ENCODE peak calls at places on chromosomes 4 and X, in five cellular contexts. One of them, this sample, is unnamed.
A peak's percentile ranks its signal among the peaks of the same experiment; 100 is the strongest.

GRCh38 chrX:65971151-65971550 is 68.7 kb downstream of the VSIG4 start:
- DNase-seq in SK-N-SH: no peak
- DNase-seq in hepatocyte: no peak
- DNase-seq in GM23338: peak; percentile 12
- DNase-seq in PC-3: no peak
- DNase-seq in this sample: no peak

GRCh38 chr4:25953740-25954139 is 39.7 kb downstream of the SMIM20 start:
- DNase-seq in SK-N-SH: no peak
- DNase-seq in GM23338: no peak
- DNase-seq in hepatocyte: no peak
- DNase-seq in PC-3: peak; percentile 77
- DNase-seq in this sample: peak; percentile 70

GRCh38 chr4:11543710-11544109 is 115.0 kb upstream of the HS3ST1 start:
- DNase-seq in PC-3: peak; percentile 73
- DNase-seq in GM23338: no peak
- DNase-seq in SK-N-SH: no peak
- DNase-seq in hepatocyte: no peak
- DNase-seq in this sample: no peak

GRCh38 chrX:134602410-134602809 is 55.9 kb downstream of the PLAC1 start:
- DNase-seq in SK-N-SH: no peak
- DNase-seq in GM23338: no peak
- DNase-seq in PC-3: no peak
- DNase-seq in hepatocyte: no peak
- DNase-seq in this sample: no peak

GRCh38 chr4:118968006-118968405 is 79.4 kb downstream of the SYNPO2 start:
- DNase-seq in SK-N-SH: no peak
- DNase-seq in GM23338: peak; percentile 86
- DNase-seq in PC-3: peak; percentile 21
- DNase-seq in hepatocyte: peak; percentile 51
- DNase-seq in this sample: peak; percentile 75

GRCh38 chrX:8820910-8821527 is 19.8 kb upstream of the FAM9A start:
- DNase-seq in hepatocyte: peak; percentile 12
- DNase-seq in SK-N-SH: no peak
- DNase-seq in PC-3: peak; percentile 45
- DNase-seq in GM23338: peak; percentile 79
- DNase-seq in this sample: peak; percentile 33

GRCh38 chr4:120694973-120695372 is 227.6 kb downstream of the PRDM5 start:
- DNase-seq in GM23338: no peak
- DNase-seq in hepatocyte: peak; percentile 72
- DNase-seq in SK-N-SH: peak; percentile 2
- DNase-seq in PC-3: peak; percentile 82
- DNase-seq in this sample: peak; percentile 49

GRCh38 chrX:114717921-114718320 is 134.0 kb downstream of the HTR2C start:
- DNase-seq in GM23338: peak; percentile 13
- DNase-seq in hepatocyte: peak; percentile 10
- DNase-seq in SK-N-SH: peak; percentile 6
- DNase-seq in PC-3: no peak
- DNase-seq in this sample: no peak

GRCh38 chr4:40395908-40396806 is 61.0 kb downstream of the CHRNA9 start:
- DNase-seq in GM23338: peak; percentile 47
- DNase-seq in SK-N-SH: no peak
- DNase-seq in hepatocyte: peak; percentile 37
- DNase-seq in PC-3: peak; percentile 83
- DNase-seq in this sample: no peak

GRCh38 chr4:18022572-18023039 is 1.1 kb upstream of the LCORL start:
- DNase-seq in hepatocyte: peak; percentile 11
- DNase-seq in SK-N-SH: peak; percentile 6
- DNase-seq in PC-3: no peak
- DNase-seq in GM23338: no peak
- DNase-seq in this sample: peak; percentile 24

GRCh38 chr4:7649741-7650531 is 215.2 kb upstream of the PSAPL1 start:
- DNase-seq in PC-3: peak; percentile 84
- DNase-seq in hepatocyte: no peak
- DNase-seq in GM23338: no peak
- DNase-seq in SK-N-SH: no peak
- DNase-seq in this sample: peak; percentile 84

GRCh38 chrX:150643271-150643670 is 49.9 kb upstream of the MTMR1 start:
- DNase-seq in GM23338: no peak
- DNase-seq in hepatocyte: no peak
- DNase-seq in PC-3: peak; percentile 42
- DNase-seq in SK-N-SH: no peak
- DNase-seq in this sample: peak; percentile 29

GRCh38 chrX:23742693-23743622 is at the start of gene ACOT9:
- DNase-seq in PC-3: peak; percentile 97
- DNase-seq in GM23338: peak; percentile 88
- DNase-seq in SK-N-SH: peak; percentile 92
- DNase-seq in hepatocyte: peak; percentile 93
- DNase-seq in this sample: peak; percentile 96

GRCh38 chrX:1582686-1583437 is 8.5 kb upstream of the AKAP17A start:
- DNase-seq in SK-N-SH: no peak
- DNase-seq in hepatocyte: no peak
- DNase-seq in GM23338: peak; percentile 26
- DNase-seq in PC-3: peak; percentile 70
- DNase-seq in this sample: peak; percentile 25

GRCh38 chr4:132540797-132541196 is 608.3 kb upstream of the PCDH10 start:
- DNase-seq in PC-3: no peak
- DNase-seq in GM23338: no peak
- DNase-seq in hepatocyte: no peak
- DNase-seq in SK-N-SH: no peak
- DNase-seq in this sample: no peak

GRCh38 chr4:153773236-153773690 is 13.4 kb upstream of the RNF175 start:
- DNase-seq in SK-N-SH: no peak
- DNase-seq in hepatocyte: no peak
- DNase-seq in GM23338: peak; percentile 87
- DNase-seq in PC-3: peak; percentile 30
- DNase-seq in this sample: no peak

GRCh38 chrX:39967348-39967747 is 130.4 kb downstream of the BCOR start:
- DNase-seq in GM23338: no peak
- DNase-seq in SK-N-SH: no peak
- DNase-seq in PC-3: peak; percentile 30
- DNase-seq in hepatocyte: no peak
- DNase-seq in this sample: peak; percentile 38

GRCh38 chr4:159242427-159242826 is 139.5 kb downstream of the RAPGEF2 start:
- DNase-seq in PC-3: no peak
- DNase-seq in hepatocyte: no peak
- DNase-seq in GM23338: no peak
- DNase-seq in SK-N-SH: no peak
- DNase-seq in this sample: no peak

GRCh38 chrX:3939967-3940610 is 226.6 kb upstream of the PRKX start:
- DNase-seq in PC-3: peak; percentile 50
- DNase-seq in GM23338: peak; percentile 51
- DNase-seq in hepatocyte: peak; percentile 42
- DNase-seq in SK-N-SH: peak; percentile 38
- DNase-seq in this sample: peak; percentile 37

GRCh38 chr4:152161676-152162330 is 374.1 kb downstream of the FBXW7 start:
- DNase-seq in GM23338: no peak
- DNase-seq in hepatocyte: no peak
- DNase-seq in SK-N-SH: no peak
- DNase-seq in PC-3: peak; percentile 45
- DNase-seq in this sample: peak; percentile 80

GRCh38 chrX:40243699-40244098 is 145.9 kb upstream of the BCOR start:
- DNase-seq in SK-N-SH: peak; percentile 48
- DNase-seq in hepatocyte: no peak
- DNase-seq in GM23338: no peak
- DNase-seq in PC-3: no peak
- DNase-seq in this sample: peak; percentile 9

GRCh38 chr4:88533088-88533790 is 9.7 kb upstream of the PYURF start:
- DNase-seq in hepatocyte: no peak
- DNase-seq in SK-N-SH: no peak
- DNase-seq in GM23338: peak; percentile 54
- DNase-seq in PC-3: peak; percentile 26
- DNase-seq in this sample: peak; percentile 89

GRCh38 chr4:1711055-1711905 is 839 bp downstream of the SLBP start:
- DNase-seq in GM23338: peak; percentile 55
- DNase-seq in hepatocyte: peak; percentile 71
- DNase-seq in SK-N-SH: no peak
- DNase-seq in PC-3: peak; percentile 5
- DNase-seq in this sample: peak; percentile 83
- TF ChIP-seq EZH2phosphoT487 in GM23338: no peak
- TF ChIP-seq EZH2phosphoT487 in hepatocyte: no peak
- TF ChIP-seq EZH2phosphoT487 in SK-N-SH: no peak
- TF ChIP-seq EZH2phosphoT487 in PC-3: no peak
- TF ChIP-seq EZH2phosphoT487 in this sample: no peak

GRCh38 chrX:46647251-46647650 is 73.7 kb downstream of the CHST7 start:
- DNase-seq in GM23338: peak; percentile 7
- DNase-seq in PC-3: no peak
- DNase-seq in SK-N-SH: no peak
- DNase-seq in hepatocyte: no peak
- DNase-seq in this sample: peak; percentile 24

GRCh38 chrX:46653482-46653881 is 79.9 kb downstream of the CHST7 start:
- DNase-seq in PC-3: peak; percentile 48
- DNase-seq in SK-N-SH: peak; percentile 34
- DNase-seq in GM23338: peak; percentile 44
- DNase-seq in hepatocyte: peak; percentile 16
- DNase-seq in this sample: no peak

GRCh38 chrX:46645614-46646013 is 72.0 kb downstream of the CHST7 start:
- DNase-seq in SK-N-SH: no peak
- DNase-seq in PC-3: no peak
- DNase-seq in hepatocyte: no peak
- DNase-seq in GM23338: no peak
- DNase-seq in this sample: no peak

GRCh38 chrX:46649421-46650260 is 76.1 kb downstream of the CHST7 start:
- DNase-seq in GM23338: peak; percentile 71
- DNase-seq in SK-N-SH: peak; percentile 52
- DNase-seq in PC-3: no peak
- DNase-seq in hepatocyte: peak; percentile 11
- DNase-seq in this sample: peak; percentile 42

GRCh38 chrX:46648660-46649059 is 75.1 kb downstream of the CHST7 start:
- DNase-seq in SK-N-SH: no peak
- DNase-seq in PC-3: no peak
- DNase-seq in GM23338: peak; percentile 50
- DNase-seq in hepatocyte: no peak
- DNase-seq in this sample: no peak
- TF ChIP-seq EZH2phosphoT487 in SK-N-SH: no peak
- TF ChIP-seq EZH2phosphoT487 in PC-3: no peak
- TF ChIP-seq EZH2phosphoT487 in GM23338: no peak
- TF ChIP-seq EZH2phosphoT487 in hepatocyte: no peak
- TF ChIP-seq EZH2phosphoT487 in this sample: no peak

DNA sequence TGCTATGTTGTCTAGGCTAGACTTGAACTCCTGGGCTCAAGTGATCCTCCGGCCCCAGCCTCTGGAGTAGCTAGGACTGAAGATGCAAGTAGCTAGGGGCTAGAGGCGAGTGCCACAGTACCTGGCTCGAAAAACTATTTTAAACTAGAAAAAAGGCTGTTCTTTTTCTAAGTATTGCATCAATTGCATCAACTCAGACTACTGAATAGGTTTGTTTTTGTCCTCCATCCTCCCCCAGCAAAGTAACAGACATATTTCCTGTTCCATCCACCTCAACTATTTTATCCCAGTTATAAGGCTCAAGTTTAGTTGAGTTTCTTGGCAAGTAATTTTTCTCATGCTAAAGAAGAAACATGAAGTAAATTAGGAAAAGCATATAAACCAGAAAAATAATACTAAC is 4.1 kb downstream of the SH3RF1 start:
- DNase-seq in PC-3: no peak
- DNase-seq in hepatocyte: no peak
- DNase-seq in GM23338: no peak
- DNase-seq in SK-N-SH: no peak
- DNase-seq in this sample: peak; percentile 46
- TF ChIP-seq EZH2phosphoT487 in PC-3: no peak
- TF ChIP-seq EZH2phosphoT487 in hepatocyte: no peak
- TF ChIP-seq EZH2phosphoT487 in GM23338: no peak
- TF ChIP-seq EZH2phosphoT487 in SK-N-SH: no peak
- TF ChIP-seq EZH2phosphoT487 in this sample: no peak

GRCh38 chr4:3403104-3403906 is 38.5 kb upstream of the HGFAC start:
- DNase-seq in SK-N-SH: no peak
- DNase-seq in GM23338: no peak
- DNase-seq in PC-3: no peak
- DNase-seq in hepatocyte: no peak
- DNase-seq in this sample: no peak
- TF ChIP-seq EZH2phosphoT487 in SK-N-SH: no peak
- TF ChIP-seq EZH2phosphoT487 in GM23338: no peak
- TF ChIP-seq EZH2phosphoT487 in PC-3: no peak
- TF ChIP-seq EZH2phosphoT487 in hepatocyte: no peak
- TF ChIP-seq EZH2phosphoT487 in this sample: no peak

DNA sequence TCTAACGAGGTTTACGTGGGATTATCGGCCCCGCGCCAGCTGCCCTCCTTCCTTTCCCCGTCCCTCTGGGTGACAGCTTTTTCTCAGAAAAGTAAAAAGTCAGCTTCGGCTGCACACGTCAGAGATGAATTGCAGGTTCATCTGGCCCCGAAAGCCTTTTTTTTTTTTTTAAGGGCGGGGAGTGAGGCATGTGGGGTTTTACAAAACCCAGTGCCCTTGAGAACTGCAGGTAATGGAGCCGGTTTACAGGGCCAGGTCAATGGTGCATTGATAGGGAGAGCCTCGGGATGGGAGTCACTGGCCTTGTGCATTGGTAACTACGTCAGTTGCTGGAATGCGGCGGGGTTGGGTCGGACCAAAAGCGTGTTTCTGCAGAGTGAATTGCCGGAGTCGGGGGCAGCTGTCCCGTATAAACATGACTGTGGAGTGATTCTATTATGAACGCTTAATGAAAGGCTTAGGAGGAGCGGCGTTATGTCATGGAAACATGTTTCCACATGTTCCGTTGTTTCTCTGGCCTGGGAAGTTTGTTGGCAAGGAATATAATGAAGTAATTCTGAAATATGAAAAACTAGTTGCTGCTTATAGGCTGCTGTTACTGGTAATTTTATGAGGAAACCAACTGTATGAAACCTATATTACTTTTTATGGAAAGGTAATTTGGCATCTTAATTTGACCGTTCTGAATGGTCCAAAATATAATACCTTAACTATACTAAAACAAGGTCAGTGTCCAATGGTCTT is 1.1 kb downstream of the HSPA4L start:
- DNase-seq in hepatocyte: peak; percentile 64
- DNase-seq in GM23338: peak; percentile 69
- DNase-seq in SK-N-SH: peak; percentile 46
- DNase-seq in PC-3: peak; percentile 35
- DNase-seq in this sample: peak; percentile 66
- TF ChIP-seq EZH2phosphoT487 in hepatocyte: no peak
- TF ChIP-seq EZH2phosphoT487 in GM23338: no peak
- TF ChIP-seq EZH2phosphoT487 in SK-N-SH: no peak
- TF ChIP-seq EZH2phosphoT487 in PC-3: no peak
- TF ChIP-seq EZH2phosphoT487 in this sample: no peak

GRCh38 chrX:104565791-104566687 is at the start of gene IL1RAPL2:
- DNase-seq in GM23338: peak; percentile 86
- DNase-seq in SK-N-SH: peak; percentile 49
- DNase-seq in PC-3: peak; percentile 81
- DNase-seq in hepatocyte: peak; percentile 66
- DNase-seq in this sample: peak; percentile 34
- TF ChIP-seq EZH2phosphoT487 in GM23338: no peak
- TF ChIP-seq EZH2phosphoT487 in SK-N-SH: no peak
- TF ChIP-seq EZH2phosphoT487 in PC-3: no peak
- TF ChIP-seq EZH2phosphoT487 in hepatocyte: no peak
- TF ChIP-seq EZH2phosphoT487 in this sample: no peak